ENCODE peak calls at places on chromosomes 1 and 21, in seven cellular contexts. T is activated CD4-positive, alpha-beta T cell treated with anti-CD3 and anti-CD28 coated beads for 1 hour; H is endothelial cell; L is IMR-90; P is stimulated activated CD8-positive, alpha-beta memory T cell treated with anti-CD3 and anti-CD28 coated beads, Interleukin-7, amount 100 ng/mL, for 1 hour; O is activated T-cell treated with anti-CD3 and anti-CD28 coated beads for 1 hour; I is osteocyte. Q is an unnamed sample.

GRCh38 chr1:198619375-198620140 is 19.3 kb upstream of the PTPRC start:
- DNase-seq in T (no peak), I (no peak), P (no peak), O (no peak), H (no peak), L (no peak), Q (no peak)

GRCh38 chr1:158103860-158104522 is 76.7 kb upstream of the CD1D start:
- DNase-seq in P (no peak), I (no peak), O (no peak), T (no peak), H (no peak), L (no peak), Q (no peak)

GRCh38 chr1:216183007-216183406 is 240.2 kb downstream of the USH2A start:
- DNase-seq in T (no peak), L (peak), P (no peak), I (no peak), H (no peak), O (no peak), Q (no peak)

GRCh38 chr1:245822997-245823396 is 668.2 kb downstream of the KIF26B start:
- DNase-seq in O (no peak), H (no peak), L (peak), P (no peak), T (no peak), I (peak), Q (peak)

GRCh38 chr1:247209306-247209900 is 37.6 kb upstream of the ZNF124 start:
- DNase-seq in T (no peak), O (no peak), I (no peak), H (no peak), L (peak), P (no peak), Q (no peak)

GRCh38 chr1:8831329-8831728 is 13.9 kb upstream of the RERE start:
- DNase-seq in L (no peak), O (no peak), I (no peak), P (no peak), T (no peak), H (no peak), Q (no peak)

GRCh38 chr1:39132505-39133339 is 71.8 kb upstream of the MACF1 start:
- DNase-seq in H (peak), O (no peak), P (no peak), I (no peak), L (peak), T (no peak), Q (no peak)

GRCh38 chr1:90800012-90800717 is 83.1 kb upstream of the BARHL2 start:
- DNase-seq in H (no peak), P (no peak), T (no peak), L (no peak), O (no peak), I (no peak), Q (no peak)

GRCh38 chr1:66563094-66563800 is 29.3 kb downstream of the SGIP1 start:
- DNase-seq in T (no peak), P (no peak), I (no peak), O (no peak), L (peak), H (no peak), Q (peak)

GRCh38 chr21:34061983-34062382 is 11.4 kb upstream of the MRPS6 start:
- DNase-seq in T (no peak), H (no peak), I (no peak), L (no peak), P (no peak), O (no peak), Q (peak)

GRCh38 chr1:110339427-110340206 is 440 bp downstream of the RBM15 start:
- DNase-seq in T (peak), P (no peak), H (peak), L (peak), O (peak), I (no peak), Q (peak)

GRCh38 chr1:31943546-31944184 is 5.5 kb upstream of the PTP4A2 start:
- DNase-seq in I (peak), P (no peak), T (no peak), H (no peak), L (no peak), O (no peak), Q (no peak)

GRCh38 chr21:41926068-41926806 is 27.6 kb downstream of the C2CD2 start:
- DNase-seq in P (no peak), H (no peak), L (peak), T (no peak), I (no peak), O (no peak), Q (no peak)

GRCh38 chr21:43001316-43001715 is 27.0 kb downstream of the PKNOX1 start:
- DNase-seq in L (no peak), I (no peak), O (no peak), P (no peak), T (no peak), H (no peak), Q (no peak)

GRCh38 chr1:236253918-236254637 is 27.7 kb downstream of the ERO1B start:
- DNase-seq in O (no peak), H (no peak), I (no peak), P (no peak), L (no peak), T (no peak), Q (no peak)

GRCh38 chr1:34845131-34845901 is 14.2 kb downstream of the SMIM12 start:
- DNase-seq in H (no peak), I (no peak), T (no peak), O (no peak), P (no peak), L (no peak), Q (no peak)